ENCODE peak calls at places on chromosomes 7 and 10, in six cellular contexts. One of them, this sample, is unnamed.
A peak's percentile ranks its signal among the peaks of the same experiment; 100 is the strongest.

GRCh38 chr7:76149847-76150691 is 51.6 kb upstream of the SRRM3 start:
- DNase-seq in H1: no peak
- DNase-seq in upper lobe of right lung: no peak
- DNase-seq in Panc1: no peak
- DNase-seq in AG04450: no peak
- DNase-seq in mammary epithelial cell: no peak
- DNase-seq in this sample: no peak

GRCh38 chr7:52504546-52504945 is 530.9 kb upstream of the POM121L12 start:
- DNase-seq in H1: no peak
- DNase-seq in upper lobe of right lung: no peak
- DNase-seq in Panc1: no peak
- DNase-seq in AG04450: no peak
- DNase-seq in mammary epithelial cell: no peak
- DNase-seq in this sample: no peak

GRCh38 chr10:72097448-72098300 is 9.3 kb upstream of the SPOCK2 start:
- DNase-seq in H1: no peak
- DNase-seq in upper lobe of right lung: no peak
- DNase-seq in Panc1: peak; percentile 94
- DNase-seq in AG04450: peak; percentile 72
- DNase-seq in mammary epithelial cell: peak; percentile 59
- DNase-seq in this sample: no peak

GRCh38 chr10:45395554-45395953 is 21.5 kb downstream of the ALOX5 start:
- DNase-seq in H1: no peak
- DNase-seq in upper lobe of right lung: no peak
- DNase-seq in Panc1: no peak
- DNase-seq in AG04450: no peak
- DNase-seq in mammary epithelial cell: no peak
- DNase-seq in this sample: no peak

GRCh38 chr10:22338260-22338894 is 6.9 kb upstream of the SPAG6 start:
- DNase-seq in H1: no peak
- DNase-seq in upper lobe of right lung: no peak
- DNase-seq in Panc1: no peak
- DNase-seq in AG04450: no peak
- DNase-seq in mammary epithelial cell: no peak
- DNase-seq in this sample: no peak

GRCh38 chr10:46542567-46543323 is 13.7 kb downstream of the GPRIN2 start:
- DNase-seq in H1: no peak
- DNase-seq in upper lobe of right lung: peak; percentile 66
- DNase-seq in Panc1: no peak
- DNase-seq in AG04450: no peak
- DNase-seq in mammary epithelial cell: no peak
- DNase-seq in this sample: peak; percentile 30

GRCh38 chr7:28990200-28990960 is 32.2 kb upstream of the TRIL start:
- DNase-seq in H1: no peak
- DNase-seq in upper lobe of right lung: no peak
- DNase-seq in Panc1: no peak
- DNase-seq in AG04450: no peak
- DNase-seq in mammary epithelial cell: no peak
- DNase-seq in this sample: peak; percentile 86

GRCh38 chr10:96612052-96612830 is 25.4 kb upstream of the TM9SF3 start:
- DNase-seq in H1: no peak
- DNase-seq in upper lobe of right lung: no peak
- DNase-seq in Panc1: no peak
- DNase-seq in AG04450: no peak
- DNase-seq in mammary epithelial cell: no peak
- DNase-seq in this sample: no peak

GRCh38 chr7:134757938-134758337 is 21.5 kb upstream of the CALD1 start:
- DNase-seq in H1: no peak
- DNase-seq in upper lobe of right lung: no peak
- DNase-seq in Panc1: no peak
- DNase-seq in AG04450: no peak
- DNase-seq in mammary epithelial cell: peak; percentile 20
- DNase-seq in this sample: no peak

GRCh38 chr7:41573017-41573416 is 129.9 kb downstream of the INHBA start:
- DNase-seq in H1: no peak
- DNase-seq in upper lobe of right lung: no peak
- DNase-seq in Panc1: peak; percentile 42
- DNase-seq in AG04450: no peak
- DNase-seq in mammary epithelial cell: peak; percentile 76
- DNase-seq in this sample: no peak

GRCh38 chr7:118372530-118372929 is 148.0 kb downstream of the ANKRD7 start:
- DNase-seq in H1: no peak
- DNase-seq in upper lobe of right lung: no peak
- DNase-seq in Panc1: no peak
- DNase-seq in AG04450: no peak
- DNase-seq in mammary epithelial cell: no peak
- DNase-seq in this sample: no peak

GRCh38 chr10:113679463-113680171 is at the start of gene CASP7:
- DNase-seq in H1: peak; percentile 62
- DNase-seq in upper lobe of right lung: peak; percentile 92
- DNase-seq in Panc1: peak; percentile 18
- DNase-seq in AG04450: peak; percentile 34
- DNase-seq in mammary epithelial cell: peak; percentile 75
- DNase-seq in this sample: peak; percentile 83

GRCh38 chr7:36960105-36960504 is 235.8 kb upstream of the AOAH start:
- DNase-seq in H1: no peak
- DNase-seq in upper lobe of right lung: no peak
- DNase-seq in Panc1: no peak
- DNase-seq in AG04450: no peak
- DNase-seq in mammary epithelial cell: no peak
- DNase-seq in this sample: no peak

GRCh38 chr7:37732253-37732652 is 48.7 kb downstream of the GPR141 start:
- DNase-seq in H1: peak; percentile 21
- DNase-seq in upper lobe of right lung: no peak
- DNase-seq in Panc1: peak; percentile 10
- DNase-seq in AG04450: no peak
- DNase-seq in mammary epithelial cell: peak; percentile 12
- DNase-seq in this sample: peak; percentile 32

GRCh38 chr7:32564542-32564941 is 69.3 kb downstream of the AVL9 start:
- DNase-seq in H1: no peak
- DNase-seq in upper lobe of right lung: no peak
- DNase-seq in Panc1: no peak
- DNase-seq in AG04450: peak; percentile 24
- DNase-seq in mammary epithelial cell: no peak
- DNase-seq in this sample: no peak

GRCh38 chr7:95246935-95247370 is 77.4 kb downstream of the PON1 start:
- DNase-seq in H1: peak; percentile 15
- DNase-seq in upper lobe of right lung: no peak
- DNase-seq in Panc1: peak; percentile 56
- DNase-seq in AG04450: peak; percentile 18
- DNase-seq in mammary epithelial cell: peak; percentile 48
- DNase-seq in this sample: no peak

GRCh38 chr10:3421537-3422257 is 249.1 kb upstream of the PITRM1 start:
- DNase-seq in H1: no peak
- DNase-seq in upper lobe of right lung: no peak
- DNase-seq in Panc1: no peak
- DNase-seq in AG04450: no peak
- DNase-seq in mammary epithelial cell: no peak
- DNase-seq in this sample: no peak

GRCh38 chr7:112238852-112239610 is 32.5 kb downstream of the ZNF277 start:
- DNase-seq in H1: no peak
- DNase-seq in upper lobe of right lung: no peak
- DNase-seq in Panc1: no peak
- DNase-seq in AG04450: no peak
- DNase-seq in mammary epithelial cell: peak; percentile 67
- DNase-seq in this sample: no peak

GRCh38 chr10:25493122-25493893 is 318.5 kb downstream of the GPR158 start:
- DNase-seq in H1: peak; percentile 90
- DNase-seq in upper lobe of right lung: no peak
- DNase-seq in Panc1: peak; percentile 30
- DNase-seq in AG04450: no peak
- DNase-seq in mammary epithelial cell: peak; percentile 91
- DNase-seq in this sample: no peak

GRCh38 chr7:156456503-156457115 is 184.0 kb upstream of the RNF32 start:
- DNase-seq in H1: no peak
- DNase-seq in upper lobe of right lung: no peak
- DNase-seq in Panc1: no peak
- DNase-seq in AG04450: no peak
- DNase-seq in mammary epithelial cell: no peak
- DNase-seq in this sample: no peak

GRCh38 chr7:12111461-12112405 is 99.4 kb upstream of the TMEM106B start:
- DNase-seq in H1: peak; percentile 39
- DNase-seq in upper lobe of right lung: peak; percentile 86
- DNase-seq in Panc1: peak; percentile 67
- DNase-seq in AG04450: no peak
- DNase-seq in mammary epithelial cell: no peak
- DNase-seq in this sample: peak; percentile 47

GRCh38 chr7:91034459-91035368 is 229.5 kb upstream of the FZD1 start:
- DNase-seq in H1: no peak
- DNase-seq in upper lobe of right lung: no peak
- DNase-seq in Panc1: peak; percentile 5
- DNase-seq in AG04450: peak; percentile 29
- DNase-seq in mammary epithelial cell: peak; percentile 34
- DNase-seq in this sample: no peak

GRCh38 chr10:3010819-3011422 is 56.4 kb upstream of the PFKP start:
- DNase-seq in H1: no peak
- DNase-seq in upper lobe of right lung: no peak
- DNase-seq in Panc1: no peak
- DNase-seq in AG04450: no peak
- DNase-seq in mammary epithelial cell: peak; percentile 37
- DNase-seq in this sample: no peak

GRCh38 chr10:97274828-97275227 is 17.6 kb downstream of the ARHGAP19 start:
- DNase-seq in H1: no peak
- DNase-seq in upper lobe of right lung: no peak
- DNase-seq in Panc1: no peak
- DNase-seq in AG04450: no peak
- DNase-seq in mammary epithelial cell: no peak
- DNase-seq in this sample: no peak

GRCh38 chr10:4013651-4014085 is 228.7 kb upstream of the KLF6 start:
- DNase-seq in H1: no peak
- DNase-seq in upper lobe of right lung: no peak
- DNase-seq in Panc1: no peak
- DNase-seq in AG04450: no peak
- DNase-seq in mammary epithelial cell: peak; percentile 15
- DNase-seq in this sample: no peak

GRCh38 chr10:5443429-5443828 is 31.1 kb downstream of the NET1 start:
- DNase-seq in H1: no peak
- DNase-seq in upper lobe of right lung: no peak
- DNase-seq in Panc1: no peak
- DNase-seq in AG04450: no peak
- DNase-seq in mammary epithelial cell: no peak
- DNase-seq in this sample: no peak

GRCh38 chr10:117441812-117442443 is 66.7 kb upstream of the PDZD8 start:
- DNase-seq in H1: no peak
- DNase-seq in upper lobe of right lung: no peak
- DNase-seq in Panc1: no peak
- DNase-seq in AG04450: no peak
- DNase-seq in mammary epithelial cell: peak; percentile 94
- DNase-seq in this sample: no peak

GRCh38 chr10:132575320-132576201 is 38.0 kb downstream of the INPP5A start:
- DNase-seq in H1: no peak
- DNase-seq in upper lobe of right lung: no peak
- DNase-seq in Panc1: peak; percentile 32
- DNase-seq in AG04450: peak; percentile 65
- DNase-seq in mammary epithelial cell: no peak
- DNase-seq in this sample: no peak

GRCh38 chr10:127928021-127928806 is 21.3 kb downstream of the PTPRE start:
- DNase-seq in H1: no peak
- DNase-seq in upper lobe of right lung: no peak
- DNase-seq in Panc1: no peak
- DNase-seq in AG04450: no peak
- DNase-seq in mammary epithelial cell: no peak
- DNase-seq in this sample: no peak

GRCh38 chr7:47627580-47628283 is 45.8 kb upstream of the TNS3 start:
- DNase-seq in H1: no peak
- DNase-seq in upper lobe of right lung: no peak
- DNase-seq in Panc1: no peak
- DNase-seq in AG04450: no peak
- DNase-seq in mammary epithelial cell: no peak
- DNase-seq in this sample: no peak

GRCh38 chr7:120272261-120272895 is 597 bp upstream of the KCND2 start:
- DNase-seq in H1: no peak
- DNase-seq in upper lobe of right lung: no peak
- DNase-seq in Panc1: no peak
- DNase-seq in AG04450: peak; percentile 16
- DNase-seq in mammary epithelial cell: peak; percentile 29
- DNase-seq in this sample: no peak

GRCh38 chr10:121927361-121927840 is 430 bp downstream of the ATE1 start:
- DNase-seq in H1: no peak
- DNase-seq in upper lobe of right lung: peak; percentile 78
- DNase-seq in Panc1: no peak
- DNase-seq in AG04450: no peak
- DNase-seq in mammary epithelial cell: peak; percentile 68
- DNase-seq in this sample: peak; percentile 66

GRCh38 chr10:121928528-121928884 is 675 bp upstream of the ATE1 start:
- DNase-seq in H1: no peak
- DNase-seq in upper lobe of right lung: no peak
- DNase-seq in Panc1: no peak
- DNase-seq in AG04450: no peak
- DNase-seq in mammary epithelial cell: peak; percentile 12
- DNase-seq in this sample: peak; percentile 26

GRCh38 chr10:121927841-121928527 is at the start of gene ATE1:
- DNase-seq in H1: peak; percentile 69
- DNase-seq in upper lobe of right lung: peak; percentile 95
- DNase-seq in Panc1: no peak
- DNase-seq in AG04450: peak; percentile 71
- DNase-seq in mammary epithelial cell: peak; percentile 93
- DNase-seq in this sample: peak; percentile 94

GRCh38 chr10:121926669-121927360 is 1.0 kb downstream of the ATE1 start:
- DNase-seq in H1: no peak
- DNase-seq in upper lobe of right lung: no peak
- DNase-seq in Panc1: no peak
- DNase-seq in AG04450: no peak
- DNase-seq in mammary epithelial cell: no peak
- DNase-seq in this sample: no peak

GRCh38 chr10:121926157-121926556 is 1.7 kb downstream of the ATE1 start:
- DNase-seq in H1: no peak
- DNase-seq in upper lobe of right lung: no peak
- DNase-seq in Panc1: no peak
- DNase-seq in AG04450: no peak
- DNase-seq in mammary epithelial cell: no peak
- DNase-seq in this sample: no peak
- H3K4me3 ChIP-seq in H1: no peak overlapping the region
- H3K4me3 ChIP-seq in upper lobe of right lung: peak overlapping the region; percentile 91
- H3K4me3 ChIP-seq in Panc1: peak overlapping the region; percentile 2
- H3K4me3 ChIP-seq in AG04450: peak overlapping the region; percentile 87
- H3K4me3 ChIP-seq in mammary epithelial cell: no peak overlapping the region
- H3K4me3 ChIP-seq in this sample: peak overlapping the region; percentile 85

GRCh38 chr7:105001652-105002184 is 12.3 kb upstream of the KMT2E start:
- DNase-seq in H1: no peak
- DNase-seq in upper lobe of right lung: no peak
- DNase-seq in Panc1: no peak
- DNase-seq in AG04450: no peak
- DNase-seq in mammary epithelial cell: no peak
- DNase-seq in this sample: no peak
- H3K27ac ChIP-seq in H1: no peak overlapping the region
- H3K27ac ChIP-seq in upper lobe of right lung: no peak overlapping the region
- H3K27ac ChIP-seq in Panc1: no peak overlapping the region
- H3K27ac ChIP-seq in AG04450: no peak overlapping the region
- H3K27ac ChIP-seq in mammary epithelial cell: no peak overlapping the region
- H3K27ac ChIP-seq in this sample: peak overlapping the region; percentile 100

GRCh38 chr10:101566333-101567164 is 21.5 kb downstream of the POLL start:
- DNase-seq in H1: no peak
- DNase-seq in upper lobe of right lung: peak; percentile 59
- DNase-seq in Panc1: no peak
- DNase-seq in AG04450: no peak
- DNase-seq in mammary epithelial cell: no peak
- DNase-seq in this sample: peak; percentile 34
- TF ChIP-seq CTCF in H1: no peak
- TF ChIP-seq CTCF in upper lobe of right lung: no peak
- TF ChIP-seq CTCF in Panc1: no peak
- TF ChIP-seq CTCF in AG04450: no peak
- TF ChIP-seq CTCF in mammary epithelial cell: no peak
- TF ChIP-seq CTCF in this sample: no peak

GRCh38 chr10:102240467-102241036 is 760 bp downstream of the PITX3 start:
- DNase-seq in H1: no peak
- DNase-seq in upper lobe of right lung: no peak
- DNase-seq in Panc1: no peak
- DNase-seq in AG04450: no peak
- DNase-seq in mammary epithelial cell: no peak
- DNase-seq in this sample: peak; percentile 70
- H3K4me3 ChIP-seq in H1: peak overlapping the region; percentile 51
- H3K4me3 ChIP-seq in upper lobe of right lung: peak overlapping the region; percentile 63
- H3K4me3 ChIP-seq in Panc1: peak overlapping the region; percentile 84
- H3K4me3 ChIP-seq in AG04450: peak overlapping the region; percentile 77
- H3K4me3 ChIP-seq in mammary epithelial cell: no peak overlapping the region
- H3K4me3 ChIP-seq in this sample: peak overlapping the region; percentile 87

This sample was measured in psoas muscle.